ENCODE peak calls at places on chromosome 13, in four cellular contexts. L is lower lobe of right lung, F is endodermal cell, E is T-helper 22 cell. P is an unnamed sample.

GRCh38 chr13:32669030-32669646 is 82.9 kb downstream of the PDS5B start:
- DNase-seq in L (no peak), F (no peak), E (no peak), P (peak)

GRCh38 chr13:26050568-26051230 is 1.1 kb downstream of the SHISA2 start:
- DNase-seq in L (peak), F (peak), E (no peak), P (no peak)

GRCh38 chr13:65594255-65594654 is 1635.9 kb downstream of the PCDH9 start:
- DNase-seq in L (no peak), F (no peak), E (no peak), P (peak)

GRCh38 chr13:72132065-72132464 is 265.1 kb upstream of the DACH1 start:
- DNase-seq in L (no peak), F (no peak), E (no peak), P (no peak)

GRCh38 chr13:113083402-113084061 is 22.1 kb upstream of the F7 start:
- DNase-seq in L (peak), F (no peak), E (no peak), P (peak)

GRCh38 chr13:58097831-58098230 is 466.3 kb downstream of the PCDH17 start:
- DNase-seq in L (no peak), F (no peak), E (no peak), P (no peak)

GRCh38 chr13:33649212-33649917 is 168.6 kb upstream of the RFC3 start:
- DNase-seq in L (no peak), F (no peak), E (no peak), P (no peak)

GRCh38 chr13:51614350-51614786 is 30.1 kb downstream of the WDFY2 start:
- DNase-seq in L (no peak), F (no peak), E (peak), P (no peak)

GRCh38 chr13:109684836-109685602 is 101.4 kb downstream of the IRS2 start:
- DNase-seq in L (no peak), F (no peak), E (no peak), P (no peak)

GRCh38 chr13:95604534-95604915 is 40.0 kb downstream of the DZIP1 start:
- DNase-seq in L (no peak), F (no peak), E (no peak), P (peak)

GRCh38 chr13:44117351-44117750 is 237.6 kb downstream of the LACC1 start:
- DNase-seq in L (no peak), F (no peak), E (no peak), P (peak)

GRCh38 chr13:94710881-94711560 is 1.3 kb downstream of the SOX21 start:
- DNase-seq in L (no peak), F (peak), E (no peak), P (no peak)

GRCh38 chr13:79492313-79492798 is 11.4 kb downstream of the NDFIP2 start:
- DNase-seq in L (no peak), F (peak), E (no peak), P (peak)

GRCh38 chr13:113151745-113152707 is 6.4 kb upstream of the PROZ start:
- DNase-seq in L (no peak), F (peak), E (no peak), P (peak)

GRCh38 chr13:26475176-26476110 is 82.0 kb upstream of the WASF3 start:
- DNase-seq in L (no peak), F (peak), E (no peak), P (no peak)

GRCh38 chr13:99220199-99220931 is 19.7 kb downstream of the UBAC2 start:
- DNase-seq in L (no peak), F (no peak), E (peak), P (no peak)

GRCh38 chr13:100751826-100752225 is 77.2 kb upstream of the TMTC4 start:
- DNase-seq in L (no peak), F (no peak), E (no peak), P (no peak)

GRCh38 chr13:30133976-30134375 is 173.4 kb downstream of the KATNAL1 start:
- DNase-seq in L (no peak), F (no peak), E (no peak), P (no peak)

GRCh38 chr13:101544979-101545378 is 92.5 kb downstream of the ITGBL1 start:
- DNase-seq in L (no peak), F (no peak), E (no peak), P (no peak)

GRCh38 chr13:36819811-36820140 is 754 bp downstream of the RFXAP start:
- DNase-seq in L (no peak), F (no peak), E (peak), P (peak)

GRCh38 chr13:92578358-92578757 is 648.2 kb upstream of the GPC6 start:
- DNase-seq in L (no peak), F (no peak), E (no peak), P (no peak)

GRCh38 chr13:95660981-95661581 is 15.9 kb upstream of the DNAJC3 start:
- DNase-seq in L (no peak), F (no peak), E (no peak), P (peak)

GRCh38 chr13:112968910-112969691 is at the start of gene MCF2L:
- DNase-seq in L (peak), F (peak), E (peak), P (peak)

GRCh38 chr13:50128406-50129048 is 113.3 kb downstream of the KCNRG start:
- DNase-seq in L (no peak), F (peak), E (no peak), P (no peak)

GRCh38 chr13:105070452-105070851 is 1465.0 kb downstream of the EFNB2 start:
- DNase-seq in L (no peak), F (no peak), E (no peak), P (no peak)

GRCh38 chr13:103184413-103184812 is 118.2 kb upstream of the SLC10A2 start:
- DNase-seq in L (no peak), F (no peak), E (no peak), P (no peak)

GRCh38 chr13:40539954-40540706 is 126.3 kb downstream of the FOXO1 start:
- DNase-seq in L (no peak), F (peak), E (no peak), P (peak)

GRCh38 chr13:41352935-41353801 is 42.1 kb downstream of the NAA16 start:
- DNase-seq in L (no peak), F (peak), E (peak), P (peak)

GRCh38 chr13:36891752-36892151 is 28.3 kb downstream of the SMAD9 start:
- DNase-seq in L (no peak), F (no peak), E (no peak), P (peak)

GRCh38 chr13:29573190-29573589 is 22.3 kb downstream of the SLC7A1 start:
- DNase-seq in L (no peak), F (peak), E (no peak), P (peak)

GRCh38 chr13:112887151-112887550 is 81.9 kb upstream of the MCF2L start:
- DNase-seq in L (peak), F (no peak), E (no peak), P (no peak)

GRCh38 chr13:76885203-76886004 is 801 bp downstream of the KCTD12 start:
- DNase-seq in L (peak), F (peak), E (peak), P (peak)

GRCh38 chr13:72537400-72537780 is 190.0 kb downstream of the MZT1 start:
- DNase-seq in L (no peak), F (no peak), E (no peak), P (no peak)

GRCh38 chr13:102517959-102518358 is 78.8 kb upstream of the TPP2 start:
- DNase-seq in L (no peak), F (no peak), E (no peak), P (no peak)

P was measured in fibroblast of the aortic adventitia.